ENCODE peak calls at places on chromosome 22, in seven cellular contexts. X is H1; O is heart left ventricle; W is upper lobe of right lung; B is transverse colon; A is ovary; V is CD8-positive, alpha-beta T cell. K is an unnamed sample.

GRCh38 chr22:24146791-24147353 is 34.4 kb upstream of the SUSD2 start:
- DNase-seq in X (peak; percentile 56), O (peak; percentile 42), W (no peak), B (peak; percentile 42), A (peak; percentile 73), V (no peak), K (no peak)

GRCh38 chr22:45499746-45500145 is 2.9 kb upstream of the FBLN1 start:
- DNase-seq in X (no peak), O (peak; percentile 25), W (no peak), B (peak; percentile 30), A (no peak), V (no peak), K (no peak)

GRCh38 chr22:38948181-38948940 is 9.0 kb upstream of the APOBEC3A start:
- DNase-seq in X (no peak), O (no peak), W (no peak), B (peak; percentile 6), A (no peak), V (no peak), K (no peak)

GRCh38 chr22:21735198-21736083 is at the start of gene YPEL1:
- DNase-seq in X (peak; percentile 98), O (peak; percentile 98), W (peak; percentile 99), B (peak; percentile 97), A (peak; percentile 96), V (peak; percentile 94), K (peak; percentile 90)

GRCh38 chr22:29071261-29072045 is 1.4 kb upstream of the KREMEN1 start:
- DNase-seq in X (peak; percentile 78), O (peak; percentile 33), W (peak; percentile 83), B (peak; percentile 75), A (peak; percentile 57), V (no peak), K (no peak)

GRCh38 chr22:19897726-19898515 is 43.2 kb upstream of the GNB1L start:
- DNase-seq in X (no peak), O (no peak), W (no peak), B (no peak), A (no peak), V (no peak), K (no peak)

GRCh38 chr22:45818130-45819085 is 146.8 kb downstream of the ATXN10 start:
- DNase-seq in X (no peak), O (peak; percentile 44), W (no peak), B (no peak), A (no peak), V (no peak), K (no peak)

GRCh38 chr22:22810018-22810427 is 77.6 kb upstream of the IGLL5 start:
- DNase-seq in X (no peak), O (no peak), W (peak; percentile 76), B (peak; percentile 57), A (no peak), V (peak; percentile 67), K (peak; percentile 37)

GRCh38 chr22:41659941-41660340 is 28.7 kb downstream of the SNU13 start:
- DNase-seq in X (no peak), O (no peak), W (no peak), B (no peak), A (no peak), V (no peak), K (no peak)

GRCh38 chr22:35023692-35024363 is 42.1 kb upstream of the ISX start:
- DNase-seq in X (peak; percentile 99), O (peak; percentile 49), W (peak; percentile 86), B (peak; percentile 78), A (peak; percentile 25), V (peak; percentile 49), K (peak; percentile 83)

GRCh38 chr22:23856721-23857605 is 712 bp upstream of the SLC2A11 start:
- DNase-seq in X (peak; percentile 72), O (peak; percentile 38), W (peak; percentile 77), B (peak; percentile 60), A (peak; percentile 54), V (peak; percentile 17), K (no peak)

GRCh38 chr22:32502346-32502745 is 27.7 kb downstream of the FBXO7 start:
- DNase-seq in X (no peak), O (no peak), W (no peak), B (no peak), A (no peak), V (no peak), K (no peak)

GRCh38 chr22:22006596-22006990 is 24.0 kb upstream of the TOP3B start:
- DNase-seq in X (no peak), O (no peak), W (no peak), B (no peak), A (no peak), V (no peak), K (no peak)

GRCh38 chr22:37365950-37366349 is 61.3 kb downstream of the ELFN2 start:
- DNase-seq in X (no peak), O (no peak), W (no peak), B (no peak), A (no peak), V (no peak), K (no peak)

GRCh38 chr22:22119003-22119402 is 125.6 kb upstream of the VPREB1 start:
- DNase-seq in X (no peak), O (no peak), W (no peak), B (no peak), A (no peak), V (no peak), K (no peak)

GRCh38 chr22:37284807-37285355 is 2.6 kb downstream of the CYTH4 start:
- DNase-seq in X (no peak), O (peak; percentile 65), W (peak; percentile 76), B (peak; percentile 63), A (no peak), V (peak; percentile 61), K (no peak)

GRCh38 chr22:17820879-17821439 is 46.7 kb upstream of the BID start:
- DNase-seq in X (no peak), O (no peak), W (no peak), B (no peak), A (no peak), V (no peak), K (no peak)

GRCh38 chr22:29482726-29483125 is 2.7 kb downstream of the NEFH start:
- DNase-seq in X (no peak), O (no peak), W (no peak), B (no peak), A (no peak), V (no peak), K (no peak)

GRCh38 chr22:43198936-43199335 is 12.0 kb upstream of the TTLL12 start:
- DNase-seq in X (no peak), O (no peak), W (no peak), B (no peak), A (no peak), V (no peak), K (no peak)

GRCh38 chr22:37282385-37282677 is at the start of gene CYTH4:
- DNase-seq in X (no peak), O (peak; percentile 47), W (peak; percentile 89), B (peak; percentile 80), A (no peak), V (peak; percentile 84), K (no peak)

GRCh38 chr22:22692707-22693530 is 48.5 kb downstream of the GGTLC2 start:
- DNase-seq in X (peak; percentile 94), O (no peak), W (no peak), B (peak; percentile 84), A (peak; percentile 29), V (peak; percentile 68), K (no peak)

GRCh38 chr22:38830026-38830844 is 13.6 kb downstream of the NPTXR start:
- DNase-seq in X (no peak), O (no peak), W (no peak), B (no peak), A (no peak), V (no peak), K (no peak)

GRCh38 chr22:17013396-17014100 is 5.5 kb upstream of the GAB4 start:
- DNase-seq in X (no peak), O (no peak), W (no peak), B (no peak), A (no peak), V (no peak), K (no peak)

GRCh38 chr22:45502215-45503070 is at the start of gene FBLN1:
- DNase-seq in X (peak; percentile 86), O (peak; percentile 55), W (no peak), B (no peak), A (peak; percentile 68), V (no peak), K (no peak)

GRCh38 chr22:30979932-30980331 is 10.9 kb downstream of the TUG1 start:
- DNase-seq in X (no peak), O (no peak), W (no peak), B (no peak), A (no peak), V (no peak), K (no peak)
- H3K9me3 ChIP-seq in X (peaks cover 22% of the 10 kb centered on the region), O (peaks cover 18% of the 10 kb centered on the region), W (peaks cover 30% of the 10 kb centered on the region), B (peaks cover 30% of the 10 kb centered on the region), A (no peaks in the 10 kb centered on the region), V (peaks cover 50% of the 10 kb centered on the region), K (no peaks in the 10 kb centered on the region)

DNA sequence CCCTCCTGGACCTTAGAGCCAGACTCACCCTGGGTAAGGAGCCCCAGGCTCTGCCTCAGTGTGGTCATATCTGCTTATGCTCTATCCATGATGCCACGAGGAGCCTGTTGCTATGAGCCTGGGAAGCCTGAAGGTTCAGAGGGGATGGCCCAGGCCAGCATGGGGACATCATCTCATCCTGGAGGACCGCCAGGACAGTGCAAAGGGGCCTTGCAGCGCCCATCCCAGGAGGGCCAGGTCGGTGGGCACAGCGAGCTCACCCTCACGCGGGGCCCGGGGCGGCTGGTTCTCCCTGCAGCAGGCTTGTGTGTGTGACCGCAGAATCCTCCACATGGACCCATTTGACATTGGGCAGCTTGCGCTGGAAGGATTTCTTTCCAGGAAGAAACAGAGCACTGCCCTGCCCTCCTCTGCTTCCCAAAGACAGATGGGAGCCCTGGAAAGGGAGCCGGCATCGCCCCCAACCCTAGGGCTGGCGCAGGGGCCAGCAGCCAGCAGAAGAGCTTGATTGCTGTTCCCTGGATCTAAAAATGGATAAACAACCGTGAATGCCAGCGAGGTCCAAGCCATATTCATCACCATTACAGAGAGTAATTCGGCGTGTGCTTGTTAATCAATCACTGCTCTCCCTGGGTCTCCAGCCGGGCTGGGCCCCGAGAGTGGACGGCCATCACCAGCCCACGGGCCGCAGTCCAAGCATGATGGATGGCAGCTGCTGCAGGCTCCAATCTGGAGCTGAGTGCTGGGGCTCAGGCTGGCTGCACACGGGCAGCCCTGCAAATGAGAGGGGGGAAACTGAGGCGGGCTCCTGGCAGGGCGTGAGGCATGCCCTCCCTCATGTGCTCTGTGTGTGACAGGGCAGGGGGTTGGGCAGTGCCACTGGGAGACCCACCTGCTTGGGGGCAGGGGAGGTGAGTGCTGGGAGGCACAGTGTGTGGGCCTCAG is 739.7 kb downstream of the BRD1 start:
- DNase-seq in X (no peak), O (no peak), W (peak; percentile 52), B (no peak), A (no peak), V (no peak), K (no peak)
- H3K9me3 ChIP-seq in X (no peaks in the 10 kb centered on the region), O (no peaks in the 10 kb centered on the region), W (no peaks in the 10 kb centered on the region), B (no peaks in the 10 kb centered on the region), A (no peaks in the 10 kb centered on the region), V (no peaks in the 10 kb centered on the region), K (peaks cover 35% of the 10 kb centered on the region)

DNA sequence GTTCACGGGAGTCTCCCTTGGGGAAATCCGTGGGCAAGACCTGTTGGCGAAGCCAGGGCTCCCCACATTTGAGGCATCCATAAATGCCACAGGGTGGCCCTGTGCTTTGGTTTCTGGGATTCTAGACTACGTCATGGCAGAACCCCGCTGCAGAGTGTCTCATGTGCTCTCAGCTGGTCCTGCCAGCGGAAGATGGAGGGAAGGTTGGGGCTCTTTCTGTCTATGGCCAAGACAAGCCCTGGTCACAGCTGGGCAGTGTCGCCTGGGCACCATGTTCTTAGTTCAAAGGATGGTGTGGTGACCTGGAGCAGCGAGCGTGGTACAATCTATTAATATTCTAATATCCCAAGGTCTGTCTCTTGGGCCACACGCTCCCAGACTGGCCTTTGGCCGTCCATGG is 511.7 kb downstream of the TBC1D22A start:
- DNase-seq in X (no peak), O (no peak), W (peak; percentile 46), B (no peak), A (no peak), V (no peak), K (no peak)
- H3K9me3 ChIP-seq in X (peaks cover 80% of the 10 kb centered on the region), O (no peaks in the 10 kb centered on the region), W (no peaks in the 10 kb centered on the region), B (peaks cover 3% of the 10 kb centered on the region), A (no peaks in the 10 kb centered on the region), V (no peaks in the 10 kb centered on the region), K (peaks cover 30% of the 10 kb centered on the region)

GRCh38 chr22:48554893-48555552 is 1272.7 kb downstream of the BRD1 start:
- DNase-seq in X (peak; percentile 63), O (no peak), W (no peak), B (no peak), A (no peak), V (no peak), K (no peak)
- H3K9me3 ChIP-seq in X (no peaks in the 10 kb centered on the region), O (no peaks in the 10 kb centered on the region), W (no peaks in the 10 kb centered on the region), B (no peaks in the 10 kb centered on the region), A (no peaks in the 10 kb centered on the region), V (no peaks in the 10 kb centered on the region), K (peaks cover 58% of the 10 kb centered on the region)

K was measured in iPS DF 6.9.